ENCODE peak calls at places on chromosomes 5 and 9, in ten cellular contexts. E is Caki2; Q is nucleus accumbens; W is stimulated activated CD8-positive, alpha-beta memory T cell treated with anti-CD3 and anti-CD28 coated beads, Interleukin-2, amount 100 ng/mL, for 1 hour; P is C1 segment of cervical spinal cord; M is NCI-H510A treated with DMSO at 0.1 percent for 48 hours; L is epithelial cell of prostate; N is hypothalamus; O is AG08396; Y is AG04450. S is an unnamed sample.

GRCh38 chr5:81097733-81098132 is 135.4 kb upstream of the CKMT2 start:
- DNase-seq in M (no peak), W (no peak), N (no peak), P (no peak), Y (peak), O (peak), L (no peak), E (no peak), Q (no peak), S (no peak)

GRCh38 chr9:81804306-81804705 is 115.0 kb upstream of the TLE1 start:
- DNase-seq in Q (no peak), N (no peak), M (no peak), W (no peak), L (no peak), E (no peak), Y (no peak), P (no peak), O (peak), S (no peak)

GRCh38 chr5:157732784-157733262 is 1.6 kb downstream of the THG1L start:
- DNase-seq in L (no peak), O (no peak), W (no peak), Q (no peak), E (no peak), P (no peak), N (no peak), M (no peak), Y (no peak), S (no peak)

GRCh38 chr5:61183538-61183937 is 21.3 kb upstream of the SMIM15 start:
- DNase-seq in Q (no peak), E (no peak), N (no peak), O (no peak), W (no peak), P (no peak), L (no peak), Y (no peak), M (no peak), S (no peak)

GRCh38 chr5:79886456-79886855 is 104.6 kb downstream of the MTX3 start:
- DNase-seq in L (no peak), E (no peak), M (peak), Q (no peak), W (no peak), N (no peak), O (no peak), Y (no peak), P (no peak), S (no peak)

GRCh38 chr5:140250386-140250785 is 52.5 kb downstream of the PFDN1 start:
- DNase-seq in M (no peak), E (no peak), P (no peak), Y (no peak), O (no peak), N (no peak), L (no peak), Q (no peak), W (no peak), S (no peak)

GRCh38 chr5:172641359-172642045 is 439 bp downstream of the NEURL1B start:
- DNase-seq in W (no peak), N (peak), P (no peak), M (no peak), E (no peak), Y (no peak), L (no peak), Q (no peak), O (no peak), S (no peak)

GRCh38 chr5:129670944-129671343 is 77.0 kb upstream of the MINAR2 start:
- DNase-seq in N (no peak), P (no peak), O (peak), E (peak), Y (peak), M (no peak), W (no peak), Q (no peak), L (no peak), S (peak)

GRCh38 chr9:132283165-132283564 is 71.6 kb downstream of the SETX start:
- DNase-seq in N (no peak), Y (no peak), O (no peak), E (peak), W (no peak), Q (no peak), L (no peak), M (no peak), P (no peak), S (no peak)

GRCh38 chr5:169429044-169429443 is 128.1 kb upstream of the SLIT3 start:
- DNase-seq in Q (no peak), L (no peak), Y (no peak), E (no peak), O (no peak), M (no peak), W (no peak), P (no peak), N (no peak), S (no peak)

GRCh38 chr5:142551242-142552067 is 134.4 kb downstream of the FGF1 start:
- DNase-seq in N (no peak), W (no peak), E (no peak), M (peak), O (peak), L (no peak), Q (no peak), Y (no peak), P (no peak), S (no peak)

S was measured in astrocyte of the cerebellum.